ENCODE peak calls at places on chromosomes 13 and 19, in eight cellular contexts. A, S, O, N, C, W, X and Q are unnamed samples. For H3K4me1, the result is how much of the 10 kb centered on the place peaks cover.

GRCh38 chr19:38932425-38933179 is 1.9 kb downstream of the MRPS12 start:
- DNase-seq in A (peak), S (no peak), O (no peak), N (peak), C (peak), W (no peak), X (no peak), Q (peak)

GRCh38 chr19:38831142-38831605 is 420 bp downstream of the ECH1 start:
- DNase-seq in A (peak), S (no peak), O (peak), N (peak), C (peak), W (no peak), X (peak), Q (peak)

GRCh38 chr13:23350009-23350408 is 83.5 kb downstream of the SACS start:
- DNase-seq in A (no peak), S (no peak), O (no peak), N (no peak), C (no peak), W (no peak), X (no peak), Q (no peak)

GRCh38 chr19:13132471-13133166 is 14.6 kb downstream of the NACC1 start:
- DNase-seq in A (peak), S (no peak), O (no peak), N (no peak), C (peak), W (no peak), X (no peak), Q (peak)

GRCh38 chr19:19459707-19460251 is 54.3 kb downstream of the GATAD2A start:
- DNase-seq in A (peak), S (no peak), O (peak), N (no peak), C (peak), W (peak), X (peak), Q (peak)

GRCh38 chr19:53130506-53130905 is 2.2 kb downstream of the ZNF415 start:
- DNase-seq in A (no peak), S (no peak), O (no peak), N (peak), C (no peak), W (no peak), X (no peak), Q (no peak)

GRCh38 chr13:57588639-57589038 is 42.9 kb upstream of the PCDH17 start:
- DNase-seq in A (no peak), S (no peak), O (no peak), N (no peak), C (no peak), W (no peak), X (no peak), Q (no peak)

GRCh38 chr13:113862191-113862765 is 1.6 kb downstream of the GAS6 start:
- DNase-seq in A (no peak), S (no peak), O (peak), N (no peak), C (peak), W (no peak), X (no peak), Q (no peak)

GRCh38 chr19:39154626-39155100 is 29.1 kb downstream of the PAK4 start:
- DNase-seq in A (peak), S (no peak), O (peak), N (no peak), C (peak), W (no peak), X (peak), Q (no peak)

GRCh38 chr19:37977992-37978391 is 71.0 kb downstream of the SIPA1L3 start:
- DNase-seq in A (peak), S (no peak), O (no peak), N (peak), C (no peak), W (peak), X (no peak), Q (no peak)

GRCh38 chr19:16447015-16447384 is 24.8 kb downstream of the EPS15L1 start:
- DNase-seq in A (peak), S (no peak), O (peak), N (no peak), C (peak), W (no peak), X (peak), Q (peak)
- H3K4me1 ChIP-seq in A (under half), S (under half), O (half or more), N (under half), C (under half), W (under half), X (under half), Q (under half)

GRCh38 chr19:11090264-11091032 is 1.2 kb downstream of the LDLR start:
- DNase-seq in A (peak), S (no peak), O (peak), N (peak), C (peak), W (peak), X (peak), Q (peak)
- H3K4me1 ChIP-seq in A (under half), S (under half), O (half or more), N (under half), C (half or more), W (half or more), X (half or more), Q (half or more)

GRCh38 chr13:99227909-99228688 is 27.4 kb downstream of the UBAC2 start:
- DNase-seq in A (no peak), S (no peak), O (no peak), N (no peak), C (no peak), W (no peak), X (no peak), Q (no peak)

GRCh38 chr13:99231726-99232125 is 26.5 kb downstream of the GPR18 start:
- DNase-seq in A (no peak), S (no peak), O (no peak), N (no peak), C (no peak), W (no peak), X (no peak), Q (no peak)

GRCh38 chr13:99228737-99229691 is 28.4 kb downstream of the UBAC2 start:
- DNase-seq in A (no peak), S (peak), O (no peak), N (no peak), C (peak), W (peak), X (no peak), Q (peak)

GRCh38 chr13:99227331-99227900 is 26.8 kb downstream of the UBAC2 start:
- DNase-seq in A (no peak), S (no peak), O (no peak), N (no peak), C (no peak), W (peak), X (no peak), Q (no peak)

DNA sequence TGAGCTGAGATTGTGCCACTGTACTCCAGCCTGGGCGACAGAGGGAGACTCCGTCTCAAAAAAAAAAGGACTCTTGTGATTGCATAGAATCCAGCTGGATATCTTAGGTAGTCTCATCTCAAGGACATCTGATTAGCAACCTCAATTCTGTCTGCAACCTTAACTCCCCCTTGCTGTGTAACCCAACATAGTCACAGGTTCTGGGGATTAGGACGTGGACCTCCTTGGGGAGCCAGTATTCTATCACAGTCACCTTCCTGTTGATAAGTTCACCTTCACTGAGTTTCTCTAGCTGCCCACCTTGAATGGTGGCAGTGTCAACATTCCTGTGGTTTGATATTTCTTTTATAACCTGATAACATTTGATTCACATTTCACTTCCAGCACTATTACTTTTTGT is 27.2 kb downstream of the GPR18 start:
- DNase-seq in A (no peak), S (no peak), O (no peak), N (no peak), C (no peak), W (no peak), X (no peak), Q (no peak)
- H3K4me1 ChIP-seq in A (under half), S (under half), O (under half), N (under half), C (under half), W (under half), X (under half), Q (half or more)

GRCh38 chr13:112726018-112726767 is 36.4 kb downstream of the ATP11A start:
- DNase-seq in A (no peak), S (no peak), O (peak), N (no peak), C (no peak), W (no peak), X (no peak), Q (no peak)

GRCh38 chr13:112729408-112729807 is 39.6 kb downstream of the ATP11A start:
- DNase-seq in A (peak), S (no peak), O (peak), N (no peak), C (no peak), W (no peak), X (no peak), Q (no peak)

GRCh38 chr13:112727581-112727980 is 37.7 kb downstream of the ATP11A start:
- DNase-seq in A (no peak), S (no peak), O (no peak), N (no peak), C (no peak), W (no peak), X (no peak), Q (no peak)

GRCh38 chr13:112730157-112730671 is 40.4 kb downstream of the ATP11A start:
- DNase-seq in A (no peak), S (no peak), O (no peak), N (no peak), C (peak), W (no peak), X (no peak), Q (no peak)

GRCh38 chr13:112728375-112729126 is 38.7 kb downstream of the ATP11A start:
- DNase-seq in A (no peak), S (no peak), O (no peak), N (no peak), C (no peak), W (no peak), X (no peak), Q (no peak)
- H3K4me1 ChIP-seq in A (half or more), S (under half), O (half or more), N (under half), C (under half), W (under half), X (under half), Q (under half)

GRCh38 chr19:35216026-35216832 is 12.3 kb downstream of the FAM187B start:
- DNase-seq in A (no peak), S (peak), O (no peak), N (no peak), C (peak), W (no peak), X (no peak), Q (no peak)
- H3K4me1 ChIP-seq in A (under half), S (under half), O (half or more), N (under half), C (under half), W (under half), X (under half), Q (half or more)

DNA sequence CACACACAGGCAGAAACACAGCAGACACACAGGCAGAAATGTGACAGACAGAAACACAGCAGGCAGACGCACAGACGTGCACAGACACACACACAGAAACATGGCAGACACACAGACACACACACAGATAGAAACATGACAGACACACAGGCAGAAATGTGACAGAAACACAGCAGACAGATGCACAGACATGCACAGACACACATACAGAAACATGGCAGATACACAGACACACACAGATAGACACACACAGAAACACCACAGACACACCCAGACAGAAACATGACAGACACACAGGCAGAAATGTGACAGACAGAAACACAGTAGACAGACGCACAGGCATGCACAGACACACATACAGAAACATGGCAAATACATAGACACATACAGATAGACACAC is 1.3 kb downstream of the TBXA2R start:
- DNase-seq in A (no peak), S (no peak), O (no peak), N (no peak), C (no peak), W (no peak), X (no peak), Q (no peak)
- H3K4me1 ChIP-seq in A (under half), S (under half), O (under half), N (under half), C (under half), W (under half), X (under half), Q (under half)